ENCODE peak calls at places on chromosomes 13 and 19, in nine cellular contexts. One of them, this sample, is unnamed.

GRCh38 chr19:35178701-35179100 is 24.2 kb downstream of the FXYD5 start:
- DNase-seq in GM18507: no peak
- DNase-seq in endothelial cell: no peak
- DNase-seq in AML-193: no peak
- DNase-seq in putamen: no peak
- DNase-seq in tibial nerve: peak; percentile 31
- DNase-seq in skeletal muscle cell: no peak
- DNase-seq in GM04503: no peak
- DNase-seq in T-helper 1 cell: no peak
- DNase-seq in this sample: no peak

GRCh38 chr13:80945328-80945727 is 604.4 kb upstream of the SPRY2 start:
- DNase-seq in GM18507: no peak
- DNase-seq in endothelial cell: peak; percentile 37
- DNase-seq in AML-193: no peak
- DNase-seq in putamen: peak; percentile 16
- DNase-seq in tibial nerve: no peak
- DNase-seq in skeletal muscle cell: no peak
- DNase-seq in GM04503: no peak
- DNase-seq in T-helper 1 cell: no peak
- DNase-seq in this sample: no peak

GRCh38 chr19:58518261-58519086 is 1.1 kb downstream of the ZBTB45 start:
- DNase-seq in GM18507: no peak
- DNase-seq in endothelial cell: no peak
- DNase-seq in AML-193: peak; percentile 27
- DNase-seq in putamen: no peak
- DNase-seq in tibial nerve: no peak
- DNase-seq in skeletal muscle cell: no peak
- DNase-seq in GM04503: no peak
- DNase-seq in T-helper 1 cell: no peak
- DNase-seq in this sample: peak; percentile 18

GRCh38 chr13:88068975-88069374 is 397.8 kb downstream of the SLITRK5 start:
- DNase-seq in GM18507: no peak
- DNase-seq in endothelial cell: peak; percentile 26
- DNase-seq in AML-193: no peak
- DNase-seq in putamen: no peak
- DNase-seq in tibial nerve: no peak
- DNase-seq in skeletal muscle cell: no peak
- DNase-seq in GM04503: no peak
- DNase-seq in T-helper 1 cell: no peak
- DNase-seq in this sample: no peak

GRCh38 chr19:750640-751423 is at the start of gene MISP:
- DNase-seq in GM18507: no peak
- DNase-seq in endothelial cell: no peak
- DNase-seq in AML-193: no peak
- DNase-seq in putamen: no peak
- DNase-seq in tibial nerve: no peak
- DNase-seq in skeletal muscle cell: no peak
- DNase-seq in GM04503: no peak
- DNase-seq in T-helper 1 cell: no peak
- DNase-seq in this sample: no peak

GRCh38 chr19:3573162-3573857 is 566 bp downstream of the HMG20B start:
- DNase-seq in GM18507: no peak
- DNase-seq in endothelial cell: no peak
- DNase-seq in AML-193: no peak
- DNase-seq in putamen: no peak
- DNase-seq in tibial nerve: no peak
- DNase-seq in skeletal muscle cell: no peak
- DNase-seq in GM04503: no peak
- DNase-seq in T-helper 1 cell: no peak
- DNase-seq in this sample: no peak

GRCh38 chr13:63855457-63856118 is 2439.9 kb upstream of the PCDH20 start:
- DNase-seq in GM18507: no peak
- DNase-seq in endothelial cell: no peak
- DNase-seq in AML-193: no peak
- DNase-seq in putamen: no peak
- DNase-seq in tibial nerve: no peak
- DNase-seq in skeletal muscle cell: peak; percentile 47
- DNase-seq in GM04503: no peak
- DNase-seq in T-helper 1 cell: no peak
- DNase-seq in this sample: no peak

GRCh38 chr13:80011448-80012212 is 329.3 kb downstream of the SPRY2 start:
- DNase-seq in GM18507: no peak
- DNase-seq in endothelial cell: no peak
- DNase-seq in AML-193: no peak
- DNase-seq in putamen: peak; percentile 62
- DNase-seq in tibial nerve: no peak
- DNase-seq in skeletal muscle cell: no peak
- DNase-seq in GM04503: no peak
- DNase-seq in T-helper 1 cell: no peak
- DNase-seq in this sample: no peak

GRCh38 chr13:48858122-48858521 is 117.6 kb upstream of the FNDC3A start:
- DNase-seq in GM18507: no peak
- DNase-seq in endothelial cell: no peak
- DNase-seq in AML-193: no peak
- DNase-seq in putamen: no peak
- DNase-seq in tibial nerve: no peak
- DNase-seq in skeletal muscle cell: no peak
- DNase-seq in GM04503: no peak
- DNase-seq in T-helper 1 cell: no peak
- DNase-seq in this sample: no peak